ENCODE peak calls at places on chromosomes 7 and 10, in nine cellular contexts. One of them, this sample, is unnamed.

GRCh38 chr10:79336739-79337138 is 10.5 kb upstream of the PPIF start:
- DNase-seq in AG10803: no peak
- DNase-seq in epithelial cell of esophagus: no peak
- DNase-seq in kidney: no peak
- DNase-seq in heart right ventricle: no peak
- DNase-seq in SK-N-SH: no peak
- DNase-seq in foreskin fibroblast: no peak
- DNase-seq in PC-9: no peak
- DNase-seq in HFF-Myc: no peak
- DNase-seq in this sample: peak

GRCh38 chr7:126635545-126635944 is 617.2 kb downstream of the GRM8 start:
- DNase-seq in AG10803: no peak
- DNase-seq in kidney: no peak
- DNase-seq in heart right ventricle: no peak
- DNase-seq in SK-N-SH: no peak
- DNase-seq in HFF-Myc: no peak
- DNase-seq in epithelial cell of esophagus: no peak
- DNase-seq in foreskin fibroblast: no peak
- DNase-seq in PC-9: no peak
- DNase-seq in this sample: no peak

GRCh38 chr7:122488241-122488640 is 183.7 kb upstream of the FEZF1 start:
- DNase-seq in PC-9: no peak
- DNase-seq in SK-N-SH: no peak
- DNase-seq in heart right ventricle: no peak
- DNase-seq in foreskin fibroblast: no peak
- DNase-seq in AG10803: no peak
- DNase-seq in kidney: no peak
- DNase-seq in epithelial cell of esophagus: no peak
- DNase-seq in HFF-Myc: no peak
- DNase-seq in this sample: no peak

GRCh38 chr10:83012866-83013265 is 1126.4 kb upstream of the GHITM start:
- DNase-seq in foreskin fibroblast: peak
- DNase-seq in HFF-Myc: peak
- DNase-seq in SK-N-SH: no peak
- DNase-seq in heart right ventricle: no peak
- DNase-seq in AG10803: peak
- DNase-seq in epithelial cell of esophagus: peak
- DNase-seq in PC-9: no peak
- DNase-seq in kidney: no peak
- DNase-seq in this sample: peak

GRCh38 chr10:43939939-43940810 is 291.5 kb upstream of the ZNF32 start:
- DNase-seq in heart right ventricle: no peak
- DNase-seq in foreskin fibroblast: peak
- DNase-seq in epithelial cell of esophagus: no peak
- DNase-seq in PC-9: no peak
- DNase-seq in HFF-Myc: peak
- DNase-seq in AG10803: peak
- DNase-seq in SK-N-SH: peak
- DNase-seq in kidney: no peak
- DNase-seq in this sample: no peak

GRCh38 chr10:114869500-114869899 is 47.9 kb downstream of the FHIP2A start:
- DNase-seq in PC-9: no peak
- DNase-seq in kidney: no peak
- DNase-seq in HFF-Myc: peak
- DNase-seq in heart right ventricle: no peak
- DNase-seq in AG10803: peak
- DNase-seq in foreskin fibroblast: peak
- DNase-seq in epithelial cell of esophagus: no peak
- DNase-seq in SK-N-SH: no peak
- DNase-seq in this sample: peak

GRCh38 chr7:11709240-11709639 is 122.8 kb downstream of the THSD7A start:
- DNase-seq in HFF-Myc: no peak
- DNase-seq in PC-9: no peak
- DNase-seq in SK-N-SH: no peak
- DNase-seq in kidney: no peak
- DNase-seq in foreskin fibroblast: peak
- DNase-seq in epithelial cell of esophagus: peak
- DNase-seq in heart right ventricle: no peak
- DNase-seq in AG10803: no peak
- DNase-seq in this sample: no peak

GRCh38 chr7:126449621-126450268 is 803.0 kb downstream of the GRM8 start:
- DNase-seq in AG10803: no peak
- DNase-seq in PC-9: no peak
- DNase-seq in heart right ventricle: no peak
- DNase-seq in HFF-Myc: no peak
- DNase-seq in kidney: no peak
- DNase-seq in epithelial cell of esophagus: no peak
- DNase-seq in SK-N-SH: no peak
- DNase-seq in foreskin fibroblast: no peak
- DNase-seq in this sample: no peak

GRCh38 chr7:95357623-95358022 is 33.3 kb upstream of the PON1 start:
- DNase-seq in PC-9: no peak
- DNase-seq in AG10803: no peak
- DNase-seq in heart right ventricle: no peak
- DNase-seq in HFF-Myc: no peak
- DNase-seq in kidney: no peak
- DNase-seq in SK-N-SH: no peak
- DNase-seq in epithelial cell of esophagus: no peak
- DNase-seq in foreskin fibroblast: no peak
- DNase-seq in this sample: no peak

GRCh38 chr10:96642973-96643372 is 56.2 kb upstream of the TM9SF3 start:
- DNase-seq in AG10803: peak
- DNase-seq in HFF-Myc: no peak
- DNase-seq in SK-N-SH: peak
- DNase-seq in PC-9: peak
- DNase-seq in kidney: no peak
- DNase-seq in foreskin fibroblast: no peak
- DNase-seq in epithelial cell of esophagus: peak
- DNase-seq in heart right ventricle: peak
- DNase-seq in this sample: peak

GRCh38 chr7:102236592-102237287 is 49.9 kb upstream of the SH2B2 start:
- DNase-seq in foreskin fibroblast: peak
- DNase-seq in heart right ventricle: peak
- DNase-seq in kidney: peak
- DNase-seq in SK-N-SH: peak
- DNase-seq in epithelial cell of esophagus: peak
- DNase-seq in AG10803: peak
- DNase-seq in HFF-Myc: peak
- DNase-seq in PC-9: peak
- DNase-seq in this sample: peak

GRCh38 chr7:776992-777520 is 50.0 kb upstream of the PRKAR1B start:
- DNase-seq in PC-9: no peak
- DNase-seq in epithelial cell of esophagus: no peak
- DNase-seq in SK-N-SH: no peak
- DNase-seq in foreskin fibroblast: no peak
- DNase-seq in heart right ventricle: no peak
- DNase-seq in HFF-Myc: no peak
- DNase-seq in AG10803: no peak
- DNase-seq in kidney: peak
- DNase-seq in this sample: peak

GRCh38 chr7:11343136-11343535 is 369.5 kb downstream of the PHF14 start:
- DNase-seq in AG10803: no peak
- DNase-seq in heart right ventricle: no peak
- DNase-seq in HFF-Myc: no peak
- DNase-seq in foreskin fibroblast: no peak
- DNase-seq in kidney: no peak
- DNase-seq in epithelial cell of esophagus: no peak
- DNase-seq in PC-9: no peak
- DNase-seq in SK-N-SH: no peak
- DNase-seq in this sample: no peak

GRCh38 chr7:50661345-50662058 is 96.3 kb upstream of the DDC start:
- DNase-seq in foreskin fibroblast: no peak
- DNase-seq in AG10803: no peak
- DNase-seq in HFF-Myc: no peak
- DNase-seq in SK-N-SH: no peak
- DNase-seq in heart right ventricle: no peak
- DNase-seq in epithelial cell of esophagus: no peak
- DNase-seq in kidney: no peak
- DNase-seq in PC-9: no peak
- DNase-seq in this sample: no peak

GRCh38 chr7:2710901-2711551 is 23.0 kb downstream of the AMZ1 start:
- DNase-seq in foreskin fibroblast: no peak
- DNase-seq in PC-9: no peak
- DNase-seq in SK-N-SH: no peak
- DNase-seq in epithelial cell of esophagus: no peak
- DNase-seq in HFF-Myc: no peak
- DNase-seq in AG10803: peak
- DNase-seq in heart right ventricle: no peak
- DNase-seq in kidney: no peak
- DNase-seq in this sample: no peak

GRCh38 chr7:73850781-73851207 is 8.5 kb upstream of the METTL27 start:
- DNase-seq in AG10803: peak
- DNase-seq in HFF-Myc: peak
- DNase-seq in heart right ventricle: no peak
- DNase-seq in SK-N-SH: no peak
- DNase-seq in foreskin fibroblast: peak
- DNase-seq in PC-9: peak
- DNase-seq in kidney: peak
- DNase-seq in epithelial cell of esophagus: peak
- DNase-seq in this sample: peak

GRCh38 chr10:29316308-29317026 is 27.6 kb downstream of the LYZL1 start:
- DNase-seq in SK-N-SH: no peak
- DNase-seq in PC-9: no peak
- DNase-seq in kidney: no peak
- DNase-seq in HFF-Myc: no peak
- DNase-seq in AG10803: no peak
- DNase-seq in heart right ventricle: no peak
- DNase-seq in foreskin fibroblast: no peak
- DNase-seq in epithelial cell of esophagus: no peak
- DNase-seq in this sample: no peak

GRCh38 chr7:39855325-39855674 is 94.8 kb upstream of the CDK13 start:
- DNase-seq in PC-9: no peak
- DNase-seq in foreskin fibroblast: no peak
- DNase-seq in epithelial cell of esophagus: no peak
- DNase-seq in heart right ventricle: no peak
- DNase-seq in AG10803: no peak
- DNase-seq in SK-N-SH: no peak
- DNase-seq in kidney: no peak
- DNase-seq in HFF-Myc: no peak
- DNase-seq in this sample: no peak
- H3K4me3 ChIP-seq in PC-9: no peak
- H3K4me3 ChIP-seq in foreskin fibroblast: no peak
- H3K4me3 ChIP-seq in epithelial cell of esophagus: no peak
- H3K4me3 ChIP-seq in heart right ventricle: peak
- H3K4me3 ChIP-seq in AG10803: peak
- H3K4me3 ChIP-seq in SK-N-SH: peak
- H3K4me3 ChIP-seq in kidney: peak
- H3K4me3 ChIP-seq in HFF-Myc: no peak
- H3K4me3 ChIP-seq in this sample: no peak

DNA sequence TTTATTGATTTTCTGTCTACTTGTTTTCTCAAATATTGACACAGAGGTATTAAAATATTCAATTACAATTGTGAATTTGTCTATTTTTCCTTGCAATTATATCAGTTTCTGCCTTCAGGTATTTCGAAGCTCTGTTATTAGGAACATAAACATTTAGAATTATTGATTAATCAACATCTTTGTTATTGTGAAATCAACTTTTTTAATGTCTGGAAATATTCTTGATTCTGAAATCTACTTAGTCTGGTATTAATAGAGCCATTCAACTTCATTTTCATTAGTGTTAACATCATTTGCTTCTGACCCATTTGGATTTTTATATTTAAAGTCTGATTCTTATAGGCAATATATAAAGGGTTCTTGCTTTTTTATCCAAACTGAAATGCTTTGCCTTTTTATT is 69.8 kb upstream of the CALN1 start:
- DNase-seq in SK-N-SH: no peak
- DNase-seq in PC-9: no peak
- DNase-seq in kidney: no peak
- DNase-seq in AG10803: no peak
- DNase-seq in heart right ventricle: no peak
- DNase-seq in HFF-Myc: no peak
- DNase-seq in epithelial cell of esophagus: no peak
- DNase-seq in foreskin fibroblast: no peak
- DNase-seq in this sample: no peak
- H3K4me3 ChIP-seq in SK-N-SH: no peak
- H3K4me3 ChIP-seq in PC-9: no peak
- H3K4me3 ChIP-seq in kidney: no peak
- H3K4me3 ChIP-seq in AG10803: no peak
- H3K4me3 ChIP-seq in heart right ventricle: no peak
- H3K4me3 ChIP-seq in HFF-Myc: no peak
- H3K4me3 ChIP-seq in epithelial cell of esophagus: no peak
- H3K4me3 ChIP-seq in foreskin fibroblast: no peak
- H3K4me3 ChIP-seq in this sample: no peak

DNA sequence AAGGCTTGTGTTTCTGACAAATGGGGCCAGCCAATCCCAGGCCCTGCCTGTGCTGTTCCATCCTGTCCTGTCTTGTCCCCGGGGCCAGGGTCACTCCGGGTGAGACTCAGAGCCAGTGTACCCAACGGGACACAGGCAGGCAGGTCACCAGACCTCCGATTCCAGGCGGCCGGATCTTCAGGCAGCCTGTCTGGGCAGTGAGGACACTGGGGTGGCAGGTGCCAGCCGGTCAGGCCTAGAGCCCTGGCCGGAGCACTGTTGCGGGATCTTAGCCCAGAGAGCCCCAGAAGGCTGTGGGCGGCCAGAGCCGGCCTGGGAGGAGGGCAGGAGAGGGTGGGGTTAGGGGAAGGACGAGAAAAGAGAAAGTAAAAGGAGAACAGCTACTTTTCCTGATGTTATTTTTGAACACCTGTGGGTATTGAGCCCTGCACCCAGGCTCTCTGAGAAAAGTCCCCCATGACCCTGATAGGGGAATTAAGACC is 134.3 kb upstream of the TNRC18 start:
- DNase-seq in PC-9: peak
- DNase-seq in epithelial cell of esophagus: no peak
- DNase-seq in kidney: peak
- DNase-seq in foreskin fibroblast: peak
- DNase-seq in heart right ventricle: peak
- DNase-seq in HFF-Myc: no peak
- DNase-seq in SK-N-SH: peak
- DNase-seq in AG10803: peak
- DNase-seq in this sample: no peak
- H3K4me3 ChIP-seq in PC-9: no peak
- H3K4me3 ChIP-seq in epithelial cell of esophagus: no peak
- H3K4me3 ChIP-seq in kidney: no peak
- H3K4me3 ChIP-seq in foreskin fibroblast: no peak
- H3K4me3 ChIP-seq in heart right ventricle: peak
- H3K4me3 ChIP-seq in HFF-Myc: no peak
- H3K4me3 ChIP-seq in SK-N-SH: no peak
- H3K4me3 ChIP-seq in AG10803: peak
- H3K4me3 ChIP-seq in this sample: no peak

DNA sequence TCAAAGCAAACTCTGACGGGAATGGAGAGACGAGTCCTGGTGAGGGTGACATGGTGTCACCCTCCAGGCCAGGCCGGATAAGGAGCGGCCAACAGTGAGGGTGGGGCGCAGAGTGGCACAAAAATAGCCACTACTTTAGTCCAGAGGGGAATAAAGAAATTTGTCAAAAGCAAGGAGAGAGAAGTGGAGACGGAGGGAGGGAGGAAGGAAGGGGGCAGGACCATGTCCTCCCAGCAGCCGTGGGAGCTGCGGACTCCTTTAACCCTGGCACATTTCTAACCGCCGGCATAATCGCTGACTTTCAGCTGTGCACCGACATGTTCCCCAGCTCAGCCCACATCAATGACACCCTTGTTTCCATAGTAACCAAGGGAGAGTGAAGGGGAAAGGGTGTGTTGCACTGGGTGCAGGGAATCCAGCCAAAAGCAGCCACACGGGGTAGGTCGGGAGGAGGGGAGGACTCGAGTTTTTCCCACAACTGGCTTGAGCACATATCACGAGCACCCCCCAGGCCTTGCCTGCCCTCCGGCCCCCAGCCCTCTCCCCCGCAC is 29.8 kb downstream of the TRIM8 start:
- DNase-seq in HFF-Myc: peak
- DNase-seq in PC-9: no peak
- DNase-seq in SK-N-SH: peak
- DNase-seq in kidney: peak
- DNase-seq in foreskin fibroblast: peak
- DNase-seq in heart right ventricle: peak
- DNase-seq in AG10803: peak
- DNase-seq in epithelial cell of esophagus: peak
- DNase-seq in this sample: peak
- H3K4me3 ChIP-seq in HFF-Myc: peak
- H3K4me3 ChIP-seq in PC-9: no peak
- H3K4me3 ChIP-seq in SK-N-SH: peak
- H3K4me3 ChIP-seq in kidney: peak
- H3K4me3 ChIP-seq in foreskin fibroblast: peak
- H3K4me3 ChIP-seq in heart right ventricle: peak
- H3K4me3 ChIP-seq in AG10803: peak
- H3K4me3 ChIP-seq in epithelial cell of esophagus: no peak
- H3K4me3 ChIP-seq in this sample: peak